ENCODE peak calls at places on chromosome 20, in six cellular contexts. I is coronary artery, P is lower leg skin, E is adrenal gland, W is colonic mucosa, Z is breast epithelium. V is an unnamed sample.

GRCh38 chr20:52303281-52303950 is 111.8 kb upstream of the ZFP64 start:
- DNase-seq in I (no peak), P (no peak), E (no peak), W (no peak), Z (no peak), V (no peak)

GRCh38 chr20:52204136-52204535 is 12.6 kb upstream of the ZFP64 start:
- DNase-seq in I (no peak), P (no peak), E (no peak), W (no peak), Z (no peak), V (no peak)

GRCh38 chr20:16490696-16491095 is 82.6 kb downstream of the KIF16B start:
- DNase-seq in I (no peak), P (no peak), E (no peak), W (no peak), Z (no peak), V (no peak)

GRCh38 chr20:32535316-32535952 is 49.7 kb downstream of the NOL4L start:
- DNase-seq in I (no peak), P (no peak), E (no peak), W (no peak), Z (no peak), V (no peak)

GRCh38 chr20:10328897-10329255 is 105.1 kb downstream of the MKKS start:
- DNase-seq in I (no peak), P (no peak), E (no peak), W (no peak), Z (no peak), V (no peak)

GRCh38 chr20:6767536-6768227 is at the start of gene BMP2:
- DNase-seq in I (peak; percentile 77), P (peak; percentile 84), E (peak; percentile 26), W (peak; percentile 63), Z (no peak), V (peak; percentile 67)

GRCh38 chr20:13085275-13085674 is 76.5 kb downstream of the SPTLC3 start:
- DNase-seq in I (no peak), P (no peak), E (no peak), W (no peak), Z (no peak), V (no peak)

GRCh38 chr20:62529916-62530642 is 54.3 kb upstream of the GATA5 start:
- DNase-seq in I (no peak), P (no peak), E (peak; percentile 26), W (no peak), Z (no peak), V (no peak)

GRCh38 chr20:41174782-41175181 is 37.4 kb downstream of the PLCG1 start:
- DNase-seq in I (peak; percentile 74), P (peak; percentile 64), E (no peak), W (peak; percentile 11), Z (peak; percentile 48), V (no peak)

GRCh38 chr20:33518071-33518470 is 28.2 kb downstream of the CBFA2T2 start:
- DNase-seq in I (no peak), P (no peak), E (no peak), W (no peak), Z (no peak), V (no peak)

GRCh38 chr20:20624914-20625313 is 87.5 kb downstream of the RALGAPA2 start:
- DNase-seq in I (no peak), P (no peak), E (no peak), W (no peak), Z (no peak), V (no peak)

GRCh38 chr20:10604865-10605440 is 68.8 kb downstream of the JAG1 start:
- DNase-seq in I (no peak), P (no peak), E (no peak), W (no peak), Z (no peak), V (no peak)

GRCh38 chr20:19974621-19975435 is 42.3 kb upstream of the NAA20 start:
- DNase-seq in I (peak; percentile 97), P (peak; percentile 96), E (peak; percentile 92), W (peak; percentile 59), Z (peak; percentile 82), V (peak; percentile 76)

GRCh38 chr20:41047975-41048305 is 19.3 kb downstream of the TOP1 start:
- DNase-seq in I (no peak), P (no peak), E (no peak), W (no peak), Z (no peak), V (no peak)

GRCh38 chr20:10576411-10576810 is 97.4 kb downstream of the JAG1 start:
- DNase-seq in I (no peak), P (no peak), E (no peak), W (no peak), Z (no peak), V (no peak)

GRCh38 chr20:14288341-14289330 is 48.8 kb downstream of the FLRT3 start:
- DNase-seq in I (no peak), P (no peak), E (no peak), W (no peak), Z (no peak), V (no peak)

GRCh38 chr20:12177657-12178293 is 260.1 kb downstream of the BTBD3 start:
- DNase-seq in I (no peak), P (no peak), E (no peak), W (peak; percentile 70), Z (no peak), V (no peak)

GRCh38 chr20:52104546-52105044 is 87.0 kb downstream of the ZFP64 start:
- DNase-seq in I (no peak), P (no peak), E (no peak), W (no peak), Z (no peak), V (no peak)

GRCh38 chr20:36856196-36856595 is 19.7 kb upstream of the TLDC2 start:
- DNase-seq in I (no peak), P (no peak), E (peak; percentile 72), W (no peak), Z (no peak), V (no peak)

GRCh38 chr20:24289737-24290481 is 179.5 kb upstream of the SYNDIG1 start:
- DNase-seq in I (no peak), P (no peak), E (no peak), W (no peak), Z (no peak), V (no peak)

GRCh38 chr20:24296477-24297380 is 172.7 kb upstream of the SYNDIG1 start:
- DNase-seq in I (no peak), P (no peak), E (no peak), W (no peak), Z (no peak), V (no peak)

DNA sequence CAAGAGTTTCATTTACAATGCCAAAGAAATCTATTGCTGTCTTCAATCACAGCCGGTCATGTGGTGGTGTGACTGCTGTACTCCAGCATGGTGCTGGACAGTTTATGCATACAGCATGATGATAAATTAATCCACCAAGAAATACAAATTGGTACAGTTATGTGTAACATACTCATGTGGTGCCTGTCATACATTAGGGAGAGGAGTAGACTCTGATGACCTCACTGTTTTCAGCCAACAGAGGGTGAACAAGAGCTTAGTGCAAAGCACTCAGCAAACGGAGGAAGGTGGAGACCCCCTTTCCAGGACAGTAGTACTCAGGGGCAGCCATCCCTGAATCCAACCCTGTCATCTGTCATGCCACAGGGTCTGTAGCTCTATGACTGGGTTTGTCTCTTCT is 178.4 kb upstream of the SYNDIG1 start:
- DNase-seq in I (no peak), P (no peak), E (no peak), W (no peak), Z (no peak), V (no peak)
- TF ChIP-seq CTCF in I (no peak), P (no peak), E (no peak), W (no peak), Z (no peak), V (no peak)

DNA sequence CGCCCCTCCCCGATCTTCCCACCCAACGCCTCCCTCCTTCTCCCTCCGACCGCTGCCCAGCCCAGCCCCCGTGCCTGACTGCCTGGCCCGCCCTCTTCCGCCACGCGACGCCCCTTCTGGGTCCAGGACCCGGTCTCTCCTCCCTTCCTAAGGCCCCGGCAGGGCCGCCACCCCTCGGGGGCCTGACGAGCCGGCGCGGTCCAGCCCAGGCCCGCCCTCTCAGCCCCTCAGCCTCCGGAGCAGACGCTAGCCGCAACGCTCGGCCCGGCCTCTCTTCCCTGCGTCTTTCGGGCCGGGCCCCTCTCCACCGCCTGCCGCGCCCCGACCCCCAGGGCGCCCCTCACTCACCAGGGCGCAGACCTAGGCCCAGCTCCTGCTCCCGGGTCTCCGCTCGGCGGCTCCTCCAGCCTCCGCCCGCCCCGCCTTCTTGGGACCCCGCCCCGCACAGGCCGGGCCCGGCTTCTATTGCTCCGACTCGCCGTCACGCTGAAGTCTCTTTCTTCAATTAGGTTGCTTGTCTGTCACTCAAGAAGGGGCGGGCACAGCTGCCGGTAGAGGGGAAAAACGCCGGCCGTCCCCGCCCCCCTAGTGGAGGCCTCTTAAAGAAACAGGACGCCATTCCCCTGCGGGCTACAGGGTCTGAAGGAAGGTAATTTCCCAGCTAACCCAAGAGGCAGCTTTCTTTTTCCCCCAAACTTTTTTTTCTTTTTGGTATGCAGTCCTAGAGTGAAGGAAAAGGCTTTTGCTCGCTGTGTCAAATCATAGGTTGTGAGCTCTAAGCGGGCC is at the start of gene ELMO2:
- DNase-seq in I (peak; percentile 97), P (peak; percentile 99), E (peak; percentile 99), W (peak; percentile 98), Z (peak; percentile 98), V (peak; percentile 97)
- TF ChIP-seq CTCF in I (no peak), P (no peak), E (peak; percentile 25), W (no peak), Z (peak; percentile 42), V (peak; percentile 49)

GRCh38 chr20:47855799-47856198 is 70.5 kb upstream of the SULF2 start:
- DNase-seq in I (no peak), P (no peak), E (no peak), W (no peak), Z (no peak), V (no peak)

GRCh38 chr20:47857994-47858557 is 72.8 kb upstream of the SULF2 start:
- DNase-seq in I (no peak), P (no peak), E (no peak), W (no peak), Z (peak; percentile 62), V (no peak)

GRCh38 chr20:47857142-47857993 is 72.1 kb upstream of the SULF2 start:
- DNase-seq in I (no peak), P (no peak), E (no peak), W (no peak), Z (peak; percentile 42), V (no peak)

GRCh38 chr20:47851774-47852173 is 66.5 kb upstream of the SULF2 start:
- DNase-seq in I (no peak), P (no peak), E (no peak), W (no peak), Z (no peak), V (no peak)

GRCh38 chr20:47854687-47855212 is 69.5 kb upstream of the SULF2 start:
- DNase-seq in I (no peak), P (no peak), E (peak; percentile 44), W (no peak), Z (no peak), V (no peak)
- TF ChIP-seq CTCF in I (no peak), P (no peak), E (peak; percentile 40), W (peak; percentile 23), Z (no peak), V (no peak)

GRCh38 chr20:43843965-43844660 is 70.5 kb upstream of the TOX2 start:
- DNase-seq in I (no peak), P (peak; percentile 50), E (no peak), W (no peak), Z (no peak), V (no peak)

GRCh38 chr20:43846516-43846905 is 68.1 kb upstream of the TOX2 start:
- DNase-seq in I (no peak), P (peak; percentile 48), E (no peak), W (no peak), Z (no peak), V (no peak)

GRCh38 chr20:43843096-43843964 is 71.3 kb upstream of the TOX2 start:
- DNase-seq in I (no peak), P (peak; percentile 31), E (no peak), W (peak; percentile 11), Z (no peak), V (no peak)

GRCh38 chr20:43842126-43843020 is 72.3 kb upstream of the TOX2 start:
- DNase-seq in I (no peak), P (peak; percentile 57), E (peak; percentile 29), W (peak; percentile 16), Z (no peak), V (no peak)

GRCh38 chr20:43844778-43845614 is 69.7 kb upstream of the TOX2 start:
- DNase-seq in I (no peak), P (peak; percentile 23), E (peak; percentile 93), W (no peak), Z (peak; percentile 38), V (no peak)
- TF ChIP-seq CTCF in I (no peak), P (no peak), E (peak; percentile 41), W (no peak), Z (no peak), V (no peak)